ENCODE peak calls at places on chromosomes 6 and 20, in six cellular contexts. R, Q, P, N, T and U are unnamed samples.

GRCh38 chr6:159267165-159267564 is 98.0 kb downstream of the FNDC1 start:
- DNase-seq in R (peak; percentile 2), Q (no peak), P (no peak), N (no peak), T (no peak), U (no peak)

GRCh38 chr6:37622639-37623038 is 75.0 kb downstream of the MDGA1 start:
- DNase-seq in R (no peak), Q (no peak), P (no peak), N (no peak), T (no peak), U (no peak)

GRCh38 chr20:64099086-64099786 is 8.1 kb downstream of the NPBWR2 start:
- DNase-seq in R (no peak), Q (no peak), P (no peak), N (peak; percentile 10), T (no peak), U (no peak)

GRCh38 chr6:76682842-76683241 is 610.4 kb upstream of the IMPG1 start:
- DNase-seq in R (peak; percentile 48), Q (no peak), P (peak; percentile 36), N (no peak), T (peak; percentile 12), U (no peak)

GRCh38 chr6:106614131-106614530 is 15.2 kb downstream of the RTN4IP1 start:
- DNase-seq in R (no peak), Q (no peak), P (no peak), N (no peak), T (no peak), U (no peak)

GRCh38 chr6:142624978-142625715 is 319.8 kb downstream of the HIVEP2 start:
- DNase-seq in R (no peak), Q (no peak), P (no peak), N (no peak), T (no peak), U (no peak)

GRCh38 chr6:7515363-7515762 is 26.1 kb upstream of the DSP start:
- DNase-seq in R (no peak), Q (no peak), P (no peak), N (no peak), T (no peak), U (no peak)

GRCh38 chr6:161079566-161080262 is 88.1 kb downstream of the MAP3K4 start:
- DNase-seq in R (peak; percentile 67), Q (no peak), P (peak; percentile 30), N (no peak), T (no peak), U (no peak)

GRCh38 chr20:34626978-34627377 is 49.9 kb downstream of the PIGU start:
- DNase-seq in R (no peak), Q (no peak), P (no peak), N (no peak), T (no peak), U (no peak)

GRCh38 chr6:37868447-37868825 is 48.9 kb downstream of the ZFAND3 start:
- DNase-seq in R (peak; percentile 80), Q (no peak), P (peak; percentile 38), N (no peak), T (no peak), U (no peak)

GRCh38 chr6:116047173-116047933 is 13.3 kb downstream of the FRK start:
- DNase-seq in R (peak; percentile 24), Q (no peak), P (peak; percentile 34), N (no peak), T (no peak), U (no peak)

GRCh38 chr6:654136-654535 is 2.8 kb downstream of the HUS1B start:
- DNase-seq in R (no peak), Q (no peak), P (no peak), N (no peak), T (no peak), U (no peak)

GRCh38 chr6:154931741-154932424 is 63.2 kb upstream of the TIAM2 start:
- DNase-seq in R (peak; percentile 37), Q (no peak), P (peak; percentile 16), N (no peak), T (no peak), U (no peak)

GRCh38 chr6:167794386-167795157 is 32.1 kb upstream of the AFDN start:
- DNase-seq in R (no peak), Q (no peak), P (no peak), N (no peak), T (no peak), U (no peak)

GRCh38 chr6:95693108-95693507 is 115.8 kb downstream of the MANEA start:
- DNase-seq in R (no peak), Q (no peak), P (peak; percentile 4), N (no peak), T (no peak), U (no peak)

GRCh38 chr20:47464380-47465101 is 37.1 kb upstream of the NCOA3 start:
- DNase-seq in R (peak; percentile 99), Q (peak; percentile 93), P (peak; percentile 98), N (peak; percentile 60), T (peak; percentile 36), U (peak; percentile 98)

GRCh38 chr6:30743099-30744053 is 889 bp upstream of the FLOT1 start:
- DNase-seq in R (peak; percentile 47), Q (peak; percentile 69), P (no peak), N (peak; percentile 41), T (no peak), U (no peak)

GRCh38 chr6:163814494-163815364 is 400.2 kb downstream of the QKI start:
- DNase-seq in R (peak; percentile 60), Q (no peak), P (peak; percentile 72), N (peak; percentile 71), T (no peak), U (no peak)

GRCh38 chr20:41615110-41615509 is 3.1 kb downstream of the CHD6 start:
- DNase-seq in R (no peak), Q (no peak), P (no peak), N (no peak), T (no peak), U (no peak)

GRCh38 chr6:155340464-155341129 is 26.3 kb upstream of the TFB1M start:
- DNase-seq in R (peak; percentile 77), Q (no peak), P (peak; percentile 86), N (no peak), T (peak; percentile 16), U (no peak)

GRCh38 chr6:38191418-38191817 is 371.9 kb downstream of the ZFAND3 start:
- DNase-seq in R (no peak), Q (peak; percentile 52), P (no peak), N (no peak), T (no peak), U (no peak)

GRCh38 chr6:111653961-111654360 is 48.3 kb upstream of the TRAF3IP2 start:
- DNase-seq in R (no peak), Q (no peak), P (no peak), N (no peak), T (no peak), U (no peak)

GRCh38 chr20:21183722-21184121 is 57.8 kb downstream of the KIZ start:
- DNase-seq in R (no peak), Q (no peak), P (no peak), N (no peak), T (no peak), U (no peak)

GRCh38 chr6:1326535-1327121 is 14.7 kb downstream of the FOXQ1 start:
- DNase-seq in R (no peak), Q (no peak), P (peak; percentile 16), N (no peak), T (no peak), U (no peak)

GRCh38 chr6:143755301-143755744 is 77.6 kb downstream of the PHACTR2 start:
- DNase-seq in R (peak; percentile 48), Q (no peak), P (peak; percentile 19), N (no peak), T (no peak), U (no peak)

GRCh38 chr6:163835772-163836171 is 421.3 kb downstream of the QKI start:
- DNase-seq in R (no peak), Q (no peak), P (no peak), N (no peak), T (no peak), U (no peak)

DNA sequence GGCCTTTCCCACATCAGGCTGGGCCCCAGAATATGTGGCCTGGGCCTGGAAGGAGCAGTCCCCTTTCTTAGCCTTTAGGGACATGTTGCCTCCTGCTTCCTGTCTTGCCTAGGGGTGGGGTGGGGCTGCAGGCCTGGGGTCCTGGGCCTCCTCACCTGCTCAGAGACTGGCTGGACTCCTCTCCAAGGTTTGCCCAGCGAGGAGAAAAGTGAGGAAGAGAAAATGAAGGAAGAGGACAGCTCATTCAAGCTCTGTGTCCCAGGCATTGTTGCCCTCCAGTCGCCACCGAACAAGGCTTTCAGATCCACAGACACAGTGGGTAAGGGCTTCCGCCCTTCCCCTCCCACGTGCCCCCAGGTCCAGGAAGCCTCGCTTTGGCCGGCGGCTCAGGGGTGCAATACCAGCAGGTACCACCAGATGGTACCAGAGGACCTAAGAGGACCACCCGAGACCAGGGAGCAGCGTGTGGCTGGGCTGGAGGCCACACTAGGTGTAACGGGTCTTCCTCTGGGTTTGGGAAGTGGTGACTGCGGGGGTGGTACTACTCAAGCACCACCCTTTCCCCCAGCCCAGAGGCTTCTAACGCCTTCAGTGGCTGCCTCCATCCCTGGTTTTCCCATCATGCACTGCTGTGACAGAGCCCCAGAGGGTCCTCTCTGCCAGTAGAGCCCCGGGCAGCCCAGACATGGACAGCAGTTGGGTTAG is 5.5 kb upstream of the BAK1 start:
- DNase-seq in R (peak; percentile 72), Q (peak; percentile 92), P (peak; percentile 67), N (peak; percentile 84), T (peak; percentile 62), U (no peak)
- H3K4me3 ChIP-seq in R (peak overlapping the region; percentile 43), Q (no peak overlapping the region), P (peak overlapping the region; percentile 39), N (peak overlapping the region; percentile 39), T (no peak overlapping the region), U (no peak overlapping the region)

DNA sequence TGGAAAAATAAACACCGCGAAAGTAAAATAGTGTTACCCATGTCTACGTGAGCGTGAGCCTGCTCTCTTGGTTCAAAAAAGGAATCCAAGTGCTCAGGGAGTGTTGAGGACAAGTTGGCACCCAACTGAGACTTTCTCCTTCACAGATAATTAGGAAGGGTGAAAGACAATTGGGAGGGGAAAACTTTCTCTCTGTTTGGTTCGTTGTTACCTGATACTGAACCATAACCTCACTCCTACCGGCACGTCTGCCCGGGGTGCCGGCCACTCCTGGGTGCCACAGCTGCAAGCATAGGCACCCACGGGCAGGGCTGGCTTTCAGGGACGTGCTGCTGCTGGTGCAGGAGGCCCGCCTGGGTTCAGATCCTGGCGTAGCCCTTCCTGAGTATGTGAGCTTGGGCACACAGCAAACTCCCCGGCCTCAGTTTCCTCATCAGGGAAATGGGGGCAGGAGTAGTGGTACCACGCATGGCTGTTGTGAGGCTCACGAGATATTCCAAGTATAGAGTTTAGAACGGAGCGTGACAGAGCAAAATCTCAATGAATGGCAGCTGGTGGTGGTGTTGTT is 38.2 kb upstream of the PMEPA1 start:
- DNase-seq in R (no peak), Q (no peak), P (no peak), N (no peak), T (no peak), U (peak; percentile 84)
- H3K4me3 ChIP-seq in R (no peak overlapping the region), Q (peak overlapping the region; percentile 39), P (peak overlapping the region; percentile 72), N (peak overlapping the region; percentile 60), T (no peak overlapping the region), U (no peak overlapping the region)

DNA sequence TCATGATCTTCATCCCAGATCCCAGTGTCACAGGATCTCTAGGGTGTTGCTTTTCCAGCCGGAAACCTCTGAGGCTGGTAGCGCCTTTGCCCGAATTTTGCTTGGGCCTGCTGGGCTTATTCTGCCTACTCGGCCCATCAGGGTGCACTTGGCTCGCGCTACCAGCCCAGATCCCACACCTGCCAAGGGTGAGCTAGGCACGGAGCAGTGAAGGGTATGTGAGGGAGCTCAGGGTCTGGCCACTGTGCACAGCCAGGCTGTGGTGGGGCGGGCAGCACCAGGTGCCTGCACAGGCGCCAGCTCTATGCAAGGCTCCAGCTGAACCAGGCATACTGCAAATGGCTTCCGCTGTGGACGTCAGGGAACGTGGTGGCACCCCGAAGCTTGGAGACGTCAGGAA is 693.4 kb upstream of the FLRT3 start:
- DNase-seq in R (no peak), Q (no peak), P (no peak), N (no peak), T (no peak), U (no peak)
- H3K4me3 ChIP-seq in R (no peak overlapping the region), Q (no peak overlapping the region), P (no peak overlapping the region), N (no peak overlapping the region), T (no peak overlapping the region), U (no peak overlapping the region)

GRCh38 chr6:36605560-36606391 is 11.6 kb downstream of the SRSF3 start:
- DNase-seq in R (peak; percentile 67), Q (peak; percentile 41), P (peak; percentile 41), N (no peak), T (no peak), U (no peak)
- H3K4me3 ChIP-seq in R (no peak overlapping the region), Q (no peak overlapping the region), P (peak overlapping the region; percentile 6), N (no peak overlapping the region), T (no peak overlapping the region), U (no peak overlapping the region)